ENCODE peak calls at places on chromosomes 16 and 17, in seven cellular contexts. One of them, this sample, is unnamed.

GRCh38 chr16:69644790-69645189 is 79.0 kb downstream of the NFAT5 start:
- DNase-seq in CD8-positive, alpha-beta memory T cell: no peak
- DNase-seq in CD8-positive, alpha-beta T cell: no peak
- DNase-seq in tibial artery: no peak
- DNase-seq in suprapubic skin: no peak
- DNase-seq in cardiac muscle cell: no peak
- DNase-seq in Panc1: no peak
- DNase-seq in this sample: no peak

GRCh38 chr16:66471264-66471663 is 44.2 kb downstream of the BEAN1 start:
- DNase-seq in CD8-positive, alpha-beta T cell: no peak
- DNase-seq in cardiac muscle cell: no peak
- DNase-seq in suprapubic skin: peak; percentile 20
- DNase-seq in Panc1: no peak
- DNase-seq in tibial artery: no peak
- DNase-seq in CD8-positive, alpha-beta memory T cell: no peak
- DNase-seq in this sample: no peak

GRCh38 chr17:55576237-55576998 is 65.2 kb upstream of the SMIM36 start:
- DNase-seq in cardiac muscle cell: no peak
- DNase-seq in suprapubic skin: no peak
- DNase-seq in tibial artery: peak; percentile 56
- DNase-seq in CD8-positive, alpha-beta T cell: no peak
- DNase-seq in CD8-positive, alpha-beta memory T cell: no peak
- DNase-seq in Panc1: no peak
- DNase-seq in this sample: no peak

GRCh38 chr16:29974291-29975133 is 844 bp downstream of the TAOK2 start:
- DNase-seq in cardiac muscle cell: peak; percentile 30
- DNase-seq in CD8-positive, alpha-beta T cell: no peak
- DNase-seq in tibial artery: peak; percentile 24
- DNase-seq in CD8-positive, alpha-beta memory T cell: no peak
- DNase-seq in Panc1: no peak
- DNase-seq in suprapubic skin: peak; percentile 70
- DNase-seq in this sample: no peak

GRCh38 chr17:76734080-76734840 is 2.9 kb downstream of the SRSF2 start:
- DNase-seq in Panc1: no peak
- DNase-seq in CD8-positive, alpha-beta T cell: no peak
- DNase-seq in CD8-positive, alpha-beta memory T cell: no peak
- DNase-seq in tibial artery: no peak
- DNase-seq in cardiac muscle cell: no peak
- DNase-seq in suprapubic skin: no peak
- DNase-seq in this sample: no peak

GRCh38 chr17:50355701-50356341 is 9.9 kb downstream of the XYLT2 start:
- DNase-seq in tibial artery: no peak
- DNase-seq in CD8-positive, alpha-beta memory T cell: no peak
- DNase-seq in cardiac muscle cell: no peak
- DNase-seq in Panc1: no peak
- DNase-seq in CD8-positive, alpha-beta T cell: no peak
- DNase-seq in suprapubic skin: peak; percentile 55
- DNase-seq in this sample: no peak

GRCh38 chr17:2634361-2634960 is 41.0 kb downstream of the PAFAH1B1 start:
- DNase-seq in CD8-positive, alpha-beta memory T cell: no peak
- DNase-seq in cardiac muscle cell: no peak
- DNase-seq in suprapubic skin: no peak
- DNase-seq in Panc1: peak; percentile 96
- DNase-seq in tibial artery: no peak
- DNase-seq in CD8-positive, alpha-beta T cell: no peak
- DNase-seq in this sample: no peak

GRCh38 chr17:43418441-43419374 is 19.9 kb downstream of the ARL4D start:
- DNase-seq in cardiac muscle cell: peak; percentile 35
- DNase-seq in suprapubic skin: peak; percentile 79
- DNase-seq in tibial artery: peak; percentile 74
- DNase-seq in CD8-positive, alpha-beta memory T cell: no peak
- DNase-seq in CD8-positive, alpha-beta T cell: no peak
- DNase-seq in Panc1: no peak
- DNase-seq in this sample: peak; percentile 75

GRCh38 chr16:13098536-13098935 is 197.1 kb downstream of the SHISA9 start:
- DNase-seq in cardiac muscle cell: no peak
- DNase-seq in tibial artery: no peak
- DNase-seq in Panc1: no peak
- DNase-seq in CD8-positive, alpha-beta memory T cell: no peak
- DNase-seq in CD8-positive, alpha-beta T cell: no peak
- DNase-seq in suprapubic skin: no peak
- DNase-seq in this sample: no peak

DNA sequence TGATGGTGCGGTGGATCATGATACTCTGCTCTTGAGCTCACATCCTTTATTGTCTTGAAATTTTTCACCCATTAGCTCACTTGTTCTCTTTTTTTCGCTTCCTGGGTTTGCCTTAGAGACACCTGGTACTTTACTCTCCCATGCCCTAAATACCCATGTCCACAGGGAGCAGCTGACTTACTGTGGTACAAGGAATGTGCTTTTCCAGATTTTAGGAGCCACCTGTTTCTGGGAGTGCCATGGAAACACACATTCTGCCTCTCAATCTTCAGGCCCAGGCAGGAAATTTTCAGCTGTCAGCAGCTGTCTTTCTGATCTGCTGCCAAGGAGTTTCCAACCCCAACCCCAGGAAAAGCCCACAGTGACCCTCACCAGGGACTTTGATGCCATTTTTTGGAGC is 18.9 kb downstream of the RBFOX1 start:
- DNase-seq in tibial artery: no peak
- DNase-seq in Panc1: no peak
- DNase-seq in suprapubic skin: no peak
- DNase-seq in CD8-positive, alpha-beta T cell: no peak
- DNase-seq in cardiac muscle cell: no peak
- DNase-seq in CD8-positive, alpha-beta memory T cell: no peak
- DNase-seq in this sample: no peak
- H3K4me1 ChIP-seq in tibial artery: no peaks in the 10 kb centered on the region
- H3K4me1 ChIP-seq in Panc1: no peaks in the 10 kb centered on the region
- H3K4me1 ChIP-seq in suprapubic skin: no peaks in the 10 kb centered on the region
- H3K4me1 ChIP-seq in CD8-positive, alpha-beta T cell: no peaks in the 10 kb centered on the region
- H3K4me1 ChIP-seq in cardiac muscle cell: peaks cover 16% of the 10 kb centered on the region
- H3K4me1 ChIP-seq in CD8-positive, alpha-beta memory T cell: no peaks in the 10 kb centered on the region
- H3K4me1 ChIP-seq in this sample: no peaks in the 10 kb centered on the region

GRCh38 chr16:84497418-84497817 is 7.0 kb downstream of the MEAK7 start:
- DNase-seq in CD8-positive, alpha-beta memory T cell: no peak
- DNase-seq in CD8-positive, alpha-beta T cell: no peak
- DNase-seq in tibial artery: no peak
- DNase-seq in suprapubic skin: no peak
- DNase-seq in Panc1: no peak
- DNase-seq in cardiac muscle cell: no peak
- DNase-seq in this sample: no peak

GRCh38 chr16:84498859-84499620 is 5.4 kb downstream of the MEAK7 start:
- DNase-seq in suprapubic skin: no peak
- DNase-seq in cardiac muscle cell: no peak
- DNase-seq in Panc1: no peak
- DNase-seq in CD8-positive, alpha-beta memory T cell: no peak
- DNase-seq in CD8-positive, alpha-beta T cell: no peak
- DNase-seq in tibial artery: no peak
- DNase-seq in this sample: no peak

GRCh38 chr16:84499638-84500037 is 4.8 kb downstream of the MEAK7 start:
- DNase-seq in cardiac muscle cell: no peak
- DNase-seq in tibial artery: no peak
- DNase-seq in CD8-positive, alpha-beta T cell: no peak
- DNase-seq in suprapubic skin: no peak
- DNase-seq in Panc1: no peak
- DNase-seq in CD8-positive, alpha-beta memory T cell: no peak
- DNase-seq in this sample: no peak

GRCh38 chr16:84496991-84497390 is 7.5 kb downstream of the MEAK7 start:
- DNase-seq in suprapubic skin: no peak
- DNase-seq in Panc1: no peak
- DNase-seq in cardiac muscle cell: no peak
- DNase-seq in tibial artery: no peak
- DNase-seq in CD8-positive, alpha-beta memory T cell: no peak
- DNase-seq in CD8-positive, alpha-beta T cell: no peak
- DNase-seq in this sample: no peak

GRCh38 chr16:84497836-84498610 is 6.4 kb downstream of the MEAK7 start:
- DNase-seq in CD8-positive, alpha-beta T cell: no peak
- DNase-seq in suprapubic skin: no peak
- DNase-seq in CD8-positive, alpha-beta memory T cell: no peak
- DNase-seq in cardiac muscle cell: no peak
- DNase-seq in tibial artery: no peak
- DNase-seq in Panc1: no peak
- DNase-seq in this sample: no peak
- H3K36me3 ChIP-seq in CD8-positive, alpha-beta T cell: peaks cover 7% of the 10 kb centered on the region
- H3K36me3 ChIP-seq in suprapubic skin: peaks cover 60% of the 10 kb centered on the region
- H3K36me3 ChIP-seq in CD8-positive, alpha-beta memory T cell: peaks cover 17% of the 10 kb centered on the region
- H3K36me3 ChIP-seq in cardiac muscle cell: peaks cover 33% of the 10 kb centered on the region
- H3K36me3 ChIP-seq in tibial artery: peaks cover 49% of the 10 kb centered on the region
- H3K36me3 ChIP-seq in Panc1: peaks cover 3% of the 10 kb centered on the region
- H3K36me3 ChIP-seq in this sample: no peaks in the 10 kb centered on the region

DNA sequence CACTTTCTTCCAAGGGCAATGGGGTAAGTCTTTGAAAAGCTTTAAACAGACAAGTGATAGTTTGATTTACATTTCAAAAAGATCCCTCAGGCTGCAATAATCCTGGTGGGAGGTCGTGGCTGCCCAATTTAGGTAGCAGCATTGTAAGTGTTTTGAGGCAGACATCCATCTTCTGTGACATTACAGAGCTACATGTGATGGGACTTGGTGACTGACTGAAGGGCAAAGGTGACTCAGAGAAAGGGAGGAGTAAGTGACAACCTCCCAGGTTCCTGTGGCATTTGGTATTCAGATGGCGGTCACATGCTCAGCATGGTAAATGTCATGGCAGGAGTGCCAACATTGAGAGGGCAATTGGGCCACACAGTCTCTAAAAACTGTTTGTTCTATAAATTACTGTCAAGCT is 26.5 kb downstream of the STAT3 start:
- DNase-seq in Panc1: no peak
- DNase-seq in tibial artery: no peak
- DNase-seq in CD8-positive, alpha-beta T cell: no peak
- DNase-seq in suprapubic skin: no peak
- DNase-seq in CD8-positive, alpha-beta memory T cell: no peak
- DNase-seq in cardiac muscle cell: no peak
- DNase-seq in this sample: no peak
- H3K4me1 ChIP-seq in Panc1: peaks cover 50% of the 10 kb centered on the region
- H3K4me1 ChIP-seq in tibial artery: peaks cover 81% of the 10 kb centered on the region
- H3K4me1 ChIP-seq in CD8-positive, alpha-beta T cell: peaks cover 30% of the 10 kb centered on the region
- H3K4me1 ChIP-seq in suprapubic skin: peaks cover 56% of the 10 kb centered on the region
- H3K4me1 ChIP-seq in CD8-positive, alpha-beta memory T cell: peaks cover 33% of the 10 kb centered on the region
- H3K4me1 ChIP-seq in cardiac muscle cell: peaks cover 10% of the 10 kb centered on the region
- H3K4me1 ChIP-seq in this sample: peaks cover 3% of the 10 kb centered on the region

GRCh38 chr17:37585066-37585465 is 24.2 kb downstream of the SYNRG start:
- DNase-seq in CD8-positive, alpha-beta memory T cell: no peak
- DNase-seq in tibial artery: no peak
- DNase-seq in cardiac muscle cell: no peak
- DNase-seq in Panc1: no peak
- DNase-seq in suprapubic skin: no peak
- DNase-seq in CD8-positive, alpha-beta T cell: no peak
- DNase-seq in this sample: no peak
- H3K36me3 ChIP-seq in CD8-positive, alpha-beta memory T cell: peaks cover 20% of the 10 kb centered on the region
- H3K36me3 ChIP-seq in tibial artery: peaks cover 69% of the 10 kb centered on the region
- H3K36me3 ChIP-seq in cardiac muscle cell: peaks cover 49% of the 10 kb centered on the region
- H3K36me3 ChIP-seq in Panc1: peaks cover 7% of the 10 kb centered on the region
- H3K36me3 ChIP-seq in suprapubic skin: peaks cover 74% of the 10 kb centered on the region
- H3K36me3 ChIP-seq in CD8-positive, alpha-beta T cell: peaks cover 46% of the 10 kb centered on the region
- H3K36me3 ChIP-seq in this sample: peaks cover 30% of the 10 kb centered on the region

GRCh38 chr16:84740596-84741071 is 40.8 kb downstream of the USP10 start:
- DNase-seq in tibial artery: no peak
- DNase-seq in CD8-positive, alpha-beta T cell: no peak
- DNase-seq in Panc1: no peak
- DNase-seq in cardiac muscle cell: no peak
- DNase-seq in CD8-positive, alpha-beta memory T cell: no peak
- DNase-seq in suprapubic skin: no peak
- DNase-seq in this sample: no peak
- H3K4me1 ChIP-seq in tibial artery: peaks cover 20% of the 10 kb centered on the region
- H3K4me1 ChIP-seq in CD8-positive, alpha-beta T cell: peaks cover 18% of the 10 kb centered on the region
- H3K4me1 ChIP-seq in Panc1: peaks cover 44% of the 10 kb centered on the region
- H3K4me1 ChIP-seq in cardiac muscle cell: peaks cover 23% of the 10 kb centered on the region
- H3K4me1 ChIP-seq in CD8-positive, alpha-beta memory T cell: peaks cover 22% of the 10 kb centered on the region
- H3K4me1 ChIP-seq in suprapubic skin: peaks cover 57% of the 10 kb centered on the region
- H3K4me1 ChIP-seq in this sample: peaks cover 17% of the 10 kb centered on the region

DNA sequence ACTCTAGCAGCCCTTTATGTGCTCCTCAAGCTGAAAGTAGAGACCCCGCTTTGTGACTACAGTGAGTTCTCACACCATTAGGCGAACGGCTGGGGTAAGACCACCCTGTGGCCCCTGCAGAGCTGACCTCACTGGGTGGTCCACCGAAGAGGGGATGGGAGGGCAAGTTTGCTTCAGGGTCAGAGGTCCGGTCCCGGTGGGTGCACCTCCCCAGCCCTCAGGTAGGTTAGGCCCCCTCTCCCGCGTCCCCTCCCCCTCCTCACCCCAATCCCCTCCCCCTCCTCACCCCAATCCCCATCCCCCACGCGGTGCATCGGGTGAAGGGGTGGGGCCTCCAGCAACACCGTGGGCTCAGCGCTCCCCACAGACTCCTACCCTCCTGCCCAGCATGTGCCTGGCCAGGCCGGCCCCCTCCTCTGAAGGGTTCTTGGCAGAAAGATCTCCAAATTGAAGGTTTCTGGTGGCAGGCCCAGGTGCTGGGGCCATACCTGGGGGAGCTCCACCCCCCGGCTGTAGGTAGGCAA is 13.4 kb downstream of the MCRIP1 start:
- DNase-seq in cardiac muscle cell: no peak
- DNase-seq in tibial artery: no peak
- DNase-seq in Panc1: no peak
- DNase-seq in suprapubic skin: no peak
- DNase-seq in CD8-positive, alpha-beta T cell: no peak
- DNase-seq in CD8-positive, alpha-beta memory T cell: no peak
- DNase-seq in this sample: no peak
- H3K36me3 ChIP-seq in cardiac muscle cell: no peaks in the 10 kb centered on the region
- H3K36me3 ChIP-seq in tibial artery: peaks cover 4% of the 10 kb centered on the region
- H3K36me3 ChIP-seq in Panc1: no peaks in the 10 kb centered on the region
- H3K36me3 ChIP-seq in suprapubic skin: peaks cover 13% of the 10 kb centered on the region
- H3K36me3 ChIP-seq in CD8-positive, alpha-beta T cell: no peaks in the 10 kb centered on the region
- H3K36me3 ChIP-seq in CD8-positive, alpha-beta memory T cell: no peaks in the 10 kb centered on the region
- H3K36me3 ChIP-seq in this sample: peaks cover 4% of the 10 kb centered on the region